ENCODE peak calls at places on chromosomes 12 and 14, in five cellular contexts. One of them, this sample, is unnamed.

GRCh38 chr12:130436741-130437501 is 99.2 kb downstream of the PIWIL1 start:
- DNase-seq in SK-N-SH: no peak
- DNase-seq in GM23248: no peak
- DNase-seq in H1: no peak
- DNase-seq in endothelial cell of umbilical vein: no peak
- DNase-seq in this sample: no peak

GRCh38 chr14:52778702-52779101 is 12.7 kb downstream of the GNPNAT1 start:
- DNase-seq in GM23248: no peak
- DNase-seq in SK-N-SH: no peak
- DNase-seq in endothelial cell of umbilical vein: no peak
- DNase-seq in H1: no peak
- DNase-seq in this sample: no peak

GRCh38 chr14:96592591-96593388 is 90.6 kb downstream of the PAPOLA start:
- DNase-seq in endothelial cell of umbilical vein: peak; percentile 34
- DNase-seq in H1: peak; percentile 79
- DNase-seq in SK-N-SH: peak; percentile 96
- DNase-seq in GM23248: peak; percentile 57
- DNase-seq in this sample: peak; percentile 17

GRCh38 chr12:49019435-49020317 is 1.1 kb upstream of the PRKAG1 start:
- DNase-seq in GM23248: peak; percentile 61
- DNase-seq in H1: peak; percentile 67
- DNase-seq in SK-N-SH: peak; percentile 74
- DNase-seq in endothelial cell of umbilical vein: peak; percentile 47
- DNase-seq in this sample: no peak

GRCh38 chr12:6390084-6390799 is 6.3 kb downstream of the LTBR start:
- DNase-seq in GM23248: no peak
- DNase-seq in SK-N-SH: no peak
- DNase-seq in endothelial cell of umbilical vein: no peak
- DNase-seq in H1: no peak
- DNase-seq in this sample: no peak

GRCh38 chr12:24839268-24839791 is 109.6 kb downstream of the BCAT1 start:
- DNase-seq in endothelial cell of umbilical vein: no peak
- DNase-seq in GM23248: peak; percentile 75
- DNase-seq in SK-N-SH: no peak
- DNase-seq in H1: no peak
- DNase-seq in this sample: no peak

GRCh38 chr12:1808798-1809480 is 11.4 kb upstream of the LRTM2 start:
- DNase-seq in GM23248: no peak
- DNase-seq in H1: no peak
- DNase-seq in SK-N-SH: no peak
- DNase-seq in endothelial cell of umbilical vein: no peak
- DNase-seq in this sample: no peak

GRCh38 chr12:120640840-120641833 is 711 bp downstream of the CABP1 start:
- DNase-seq in H1: peak; percentile 88
- DNase-seq in SK-N-SH: peak; percentile 71
- DNase-seq in endothelial cell of umbilical vein: peak; percentile 46
- DNase-seq in GM23248: peak; percentile 73
- DNase-seq in this sample: peak; percentile 62

GRCh38 chr14:77059276-77059934 is 30.9 kb upstream of the IRF2BPL start:
- DNase-seq in endothelial cell of umbilical vein: peak; percentile 94
- DNase-seq in SK-N-SH: no peak
- DNase-seq in GM23248: peak; percentile 97
- DNase-seq in H1: no peak
- DNase-seq in this sample: peak; percentile 49

GRCh38 chr12:46005151-46005797 is 14.9 kb upstream of the SCAF11 start:
- DNase-seq in endothelial cell of umbilical vein: peak; percentile 34
- DNase-seq in GM23248: peak; percentile 43
- DNase-seq in H1: no peak
- DNase-seq in SK-N-SH: peak; percentile 14
- DNase-seq in this sample: no peak

GRCh38 chr14:33611405-33612183 is 339.3 kb downstream of the EGLN3 start:
- DNase-seq in GM23248: peak; percentile 67
- DNase-seq in H1: peak; percentile 48
- DNase-seq in SK-N-SH: no peak
- DNase-seq in endothelial cell of umbilical vein: peak; percentile 78
- DNase-seq in this sample: peak; percentile 12

GRCh38 chr14:68702578-68702977 is 90.3 kb downstream of the ZFP36L1 start:
- DNase-seq in GM23248: no peak
- DNase-seq in endothelial cell of umbilical vein: no peak
- DNase-seq in H1: no peak
- DNase-seq in SK-N-SH: no peak
- DNase-seq in this sample: no peak

GRCh38 chr12:92244036-92244435 is 98.4 kb upstream of the BTG1 start:
- DNase-seq in SK-N-SH: no peak
- DNase-seq in H1: no peak
- DNase-seq in GM23248: peak; percentile 6
- DNase-seq in endothelial cell of umbilical vein: peak; percentile 74
- DNase-seq in this sample: no peak

GRCh38 chr12:118650586-118650960 is 274.2 kb downstream of the SUDS3 start:
- DNase-seq in GM23248: no peak
- DNase-seq in SK-N-SH: no peak
- DNase-seq in H1: no peak
- DNase-seq in endothelial cell of umbilical vein: no peak
- DNase-seq in this sample: no peak

GRCh38 chr14:96762650-96763049 is 34.5 kb upstream of the VRK1 start:
- DNase-seq in H1: no peak
- DNase-seq in SK-N-SH: peak; percentile 81
- DNase-seq in GM23248: peak; percentile 65
- DNase-seq in endothelial cell of umbilical vein: peak; percentile 77
- DNase-seq in this sample: peak; percentile 75

GRCh38 chr12:70686299-70686698 is 49.1 kb upstream of the PTPRB start:
- DNase-seq in SK-N-SH: no peak
- DNase-seq in endothelial cell of umbilical vein: no peak
- DNase-seq in GM23248: no peak
- DNase-seq in H1: no peak
- DNase-seq in this sample: no peak

GRCh38 chr12:40141996-40142395 is 36.1 kb upstream of the SLC2A13 start:
- DNase-seq in H1: no peak
- DNase-seq in SK-N-SH: no peak
- DNase-seq in GM23248: no peak
- DNase-seq in endothelial cell of umbilical vein: no peak
- DNase-seq in this sample: peak; percentile 42

GRCh38 chr12:40138526-40138925 is 32.6 kb upstream of the SLC2A13 start:
- DNase-seq in GM23248: no peak
- DNase-seq in SK-N-SH: no peak
- DNase-seq in endothelial cell of umbilical vein: no peak
- DNase-seq in H1: no peak
- DNase-seq in this sample: peak; percentile 33

GRCh38 chr12:40137252-40137651 is 31.4 kb upstream of the SLC2A13 start:
- DNase-seq in SK-N-SH: no peak
- DNase-seq in GM23248: peak; percentile 58
- DNase-seq in endothelial cell of umbilical vein: peak; percentile 13
- DNase-seq in H1: no peak
- DNase-seq in this sample: peak; percentile 66
- H3K4me2 ChIP-seq in SK-N-SH: no peak overlapping the region
- H3K4me2 ChIP-seq in GM23248: no peak overlapping the region
- H3K4me2 ChIP-seq in endothelial cell of umbilical vein: peak overlapping the region; percentile 29
- H3K4me2 ChIP-seq in H1: no peak overlapping the region
- H3K4me2 ChIP-seq in this sample: peak overlapping the region; percentile 54

GRCh38 chr12:115012861-115013667 is 329.1 kb upstream of the TBX3 start:
- DNase-seq in GM23248: no peak
- DNase-seq in endothelial cell of umbilical vein: no peak
- DNase-seq in H1: no peak
- DNase-seq in SK-N-SH: peak; percentile 81
- DNase-seq in this sample: no peak
- H3K27me3 ChIP-seq in GM23248: no peaks in the 10 kb centered on the region
- H3K27me3 ChIP-seq in endothelial cell of umbilical vein: no peaks in the 10 kb centered on the region
- H3K27me3 ChIP-seq in H1: no peaks in the 10 kb centered on the region
- H3K27me3 ChIP-seq in SK-N-SH: no peaks in the 10 kb centered on the region
- H3K27me3 ChIP-seq in this sample: peaks cover 4% of the 10 kb centered on the region

DNA sequence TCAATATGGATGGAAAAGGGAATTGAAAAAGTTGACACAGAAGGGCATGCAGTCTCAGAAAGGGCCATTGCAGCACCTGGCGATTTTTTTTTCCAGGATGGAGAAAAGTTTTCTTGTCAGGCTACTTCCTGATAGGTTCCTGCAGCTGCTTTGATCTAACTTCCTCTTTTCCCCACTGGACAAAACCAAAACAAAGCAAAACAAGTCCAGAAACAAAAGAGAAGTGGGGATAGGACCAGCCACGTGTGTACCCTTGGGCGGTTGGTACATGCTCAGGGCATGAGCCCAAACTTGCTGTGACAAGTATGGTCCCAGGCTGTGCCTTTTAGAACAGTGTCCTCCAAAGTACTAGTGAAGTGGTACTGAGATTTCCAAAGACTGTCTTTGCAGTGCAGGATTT is 89.8 kb downstream of the CHST11 start:
- DNase-seq in GM23248: no peak
- DNase-seq in endothelial cell of umbilical vein: peak; percentile 13
- DNase-seq in SK-N-SH: no peak
- DNase-seq in H1: no peak
- DNase-seq in this sample: peak; percentile 65
- H3K27ac ChIP-seq in GM23248: no peak overlapping the region
- H3K27ac ChIP-seq in endothelial cell of umbilical vein: no peak overlapping the region
- H3K27ac ChIP-seq in SK-N-SH: no peak overlapping the region
- H3K27ac ChIP-seq in H1: no peak overlapping the region
- H3K27ac ChIP-seq in this sample: no peak overlapping the region

GRCh38 chr12:113909776-113910420 is 56.2 kb downstream of the RBM19 start:
- DNase-seq in GM23248: no peak
- DNase-seq in SK-N-SH: no peak
- DNase-seq in H1: no peak
- DNase-seq in endothelial cell of umbilical vein: no peak
- DNase-seq in this sample: no peak

GRCh38 chr12:113906411-113907200 is 59.5 kb downstream of the RBM19 start:
- DNase-seq in H1: no peak
- DNase-seq in endothelial cell of umbilical vein: no peak
- DNase-seq in GM23248: no peak
- DNase-seq in SK-N-SH: no peak
- DNase-seq in this sample: no peak

GRCh38 chr12:113907446-113908180 is 58.5 kb downstream of the RBM19 start:
- DNase-seq in GM23248: no peak
- DNase-seq in SK-N-SH: no peak
- DNase-seq in endothelial cell of umbilical vein: no peak
- DNase-seq in H1: no peak
- DNase-seq in this sample: no peak

GRCh38 chr12:113910751-113911272 is 55.3 kb downstream of the RBM19 start:
- DNase-seq in H1: no peak
- DNase-seq in GM23248: no peak
- DNase-seq in endothelial cell of umbilical vein: no peak
- DNase-seq in SK-N-SH: no peak
- DNase-seq in this sample: no peak

DNA sequence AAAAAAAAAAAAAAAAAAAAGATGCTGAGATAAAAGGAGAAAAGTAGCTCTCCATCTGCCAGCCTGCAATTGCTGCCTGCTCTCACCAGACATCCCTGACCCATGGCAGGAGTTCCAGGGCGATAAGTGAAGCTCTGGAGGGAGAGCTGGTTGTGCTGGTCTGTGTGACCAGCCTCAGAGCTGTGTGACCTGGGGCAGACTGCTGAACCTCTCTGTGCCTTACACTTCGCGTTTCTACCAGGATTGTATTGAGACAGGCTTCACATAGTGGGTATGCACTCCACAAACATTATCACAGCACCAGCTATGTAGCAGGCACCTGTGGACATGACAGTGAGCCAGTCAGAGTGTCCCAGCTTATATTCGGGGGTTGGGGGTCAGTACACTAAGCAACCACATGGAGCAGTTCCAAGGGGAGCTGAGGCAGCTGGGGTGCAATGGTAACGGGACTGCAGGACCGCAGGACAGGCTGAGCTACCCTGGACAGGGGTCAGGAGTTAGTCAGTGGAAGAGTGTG is 57.5 kb downstream of the RBM19 start:
- DNase-seq in GM23248: no peak
- DNase-seq in SK-N-SH: no peak
- DNase-seq in endothelial cell of umbilical vein: no peak
- DNase-seq in H1: no peak
- DNase-seq in this sample: no peak
- H3K4me2 ChIP-seq in GM23248: no peak overlapping the region
- H3K4me2 ChIP-seq in SK-N-SH: no peak overlapping the region
- H3K4me2 ChIP-seq in endothelial cell of umbilical vein: no peak overlapping the region
- H3K4me2 ChIP-seq in H1: no peak overlapping the region
- H3K4me2 ChIP-seq in this sample: no peak overlapping the region

GRCh38 chr12:42145552-42146215 is 1.0 kb upstream of the GXYLT1 start:
- DNase-seq in GM23248: no peak
- DNase-seq in H1: no peak
- DNase-seq in endothelial cell of umbilical vein: peak; percentile 6
- DNase-seq in SK-N-SH: no peak
- DNase-seq in this sample: no peak

GRCh38 chr12:42143401-42144173 is 1.1 kb downstream of the GXYLT1 start:
- DNase-seq in SK-N-SH: peak; percentile 34
- DNase-seq in endothelial cell of umbilical vein: peak; percentile 54
- DNase-seq in H1: no peak
- DNase-seq in GM23248: peak; percentile 46
- DNase-seq in this sample: peak; percentile 41

GRCh38 chr12:42144174-42144423 is 575 bp downstream of the GXYLT1 start:
- DNase-seq in endothelial cell of umbilical vein: no peak
- DNase-seq in SK-N-SH: no peak
- DNase-seq in H1: peak; percentile 55
- DNase-seq in GM23248: no peak
- DNase-seq in this sample: no peak

GRCh38 chr12:42145197-42145549 is 499 bp upstream of the GXYLT1 start:
- DNase-seq in SK-N-SH: no peak
- DNase-seq in GM23248: no peak
- DNase-seq in endothelial cell of umbilical vein: no peak
- DNase-seq in H1: no peak
- DNase-seq in this sample: no peak

DNA sequence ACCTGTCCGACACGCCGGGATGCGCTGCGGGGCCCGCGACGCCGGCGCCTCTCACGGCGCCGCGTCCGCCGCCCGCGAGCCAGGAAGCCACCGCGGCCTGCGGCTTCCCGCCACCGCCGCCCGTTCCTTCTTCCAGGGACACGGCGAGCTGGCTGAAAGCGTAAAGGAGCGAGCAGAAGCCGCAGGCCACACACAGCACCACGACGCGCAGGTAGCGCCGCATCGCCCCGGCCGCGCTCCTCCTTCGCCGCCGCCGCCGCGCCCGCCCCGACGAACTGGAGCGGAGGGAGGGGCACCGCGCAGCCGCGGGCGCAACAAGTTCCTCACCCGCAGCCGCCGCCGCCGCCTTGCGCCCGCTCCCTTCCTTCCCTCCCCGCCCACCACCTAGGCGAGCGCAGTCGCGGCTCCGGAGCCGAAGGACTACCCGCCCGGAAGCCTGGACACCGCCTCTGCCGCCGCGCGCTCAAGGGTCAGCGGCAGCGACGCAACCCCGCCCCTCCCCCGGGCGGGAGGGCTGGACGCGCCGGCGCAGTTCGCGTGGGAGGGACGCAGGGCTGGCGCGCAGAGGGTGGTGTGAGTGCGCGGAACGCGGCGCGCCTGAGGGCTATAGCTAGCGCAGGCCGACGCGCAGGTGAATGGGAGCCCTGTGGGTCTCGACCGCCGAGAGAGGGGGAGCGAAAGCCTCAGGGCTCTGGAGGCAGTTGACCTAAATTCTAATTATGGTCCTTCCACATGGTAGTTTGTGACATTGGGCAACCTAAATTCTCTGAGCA is at the start of gene GXYLT1:
- DNase-seq in GM23248: peak; percentile 97
- DNase-seq in H1: peak; percentile 85
- DNase-seq in SK-N-SH: peak; percentile 97
- DNase-seq in endothelial cell of umbilical vein: peak; percentile 95
- DNase-seq in this sample: peak; percentile 97
- H3K27me3 ChIP-seq in GM23248: no peaks in the 10 kb centered on the region
- H3K27me3 ChIP-seq in H1: no peaks in the 10 kb centered on the region
- H3K27me3 ChIP-seq in SK-N-SH: no peaks in the 10 kb centered on the region
- H3K27me3 ChIP-seq in endothelial cell of umbilical vein: no peaks in the 10 kb centered on the region
- H3K27me3 ChIP-seq in this sample: no peaks in the 10 kb centered on the region

GRCh38 chr14:103186241-103186835 is 63.1 kb downstream of the TNFAIP2 start:
- DNase-seq in H1: no peak
- DNase-seq in SK-N-SH: peak; percentile 80
- DNase-seq in GM23248: no peak
- DNase-seq in endothelial cell of umbilical vein: no peak
- DNase-seq in this sample: no peak
- H3K27ac ChIP-seq in H1: no peak overlapping the region
- H3K27ac ChIP-seq in SK-N-SH: no peak overlapping the region
- H3K27ac ChIP-seq in GM23248: no peak overlapping the region
- H3K27ac ChIP-seq in endothelial cell of umbilical vein: no peak overlapping the region
- H3K27ac ChIP-seq in this sample: no peak overlapping the region